ENCODE peak calls at places on chromosomes 12 and 14, in nine cellular contexts. O is lung; A is esophagus squamous epithelium; W is HFF-Myc; B is transverse colon; G is glutamatergic neuron; V is lower leg skin; P is brain microvascular endothelial cell; M is CD4-positive, alpha-beta T cell. E is an unnamed sample.

GRCh38 chr14:58650857-58651256 is 13.1 kb downstream of the DACT1 start:
- DNase-seq in V (no peak), P (no peak), M (no peak), G (no peak), B (no peak), A (no peak), W (no peak), O (no peak), E (no peak)

GRCh38 chr14:74816124-74816523 is 53.0 kb downstream of the YLPM1 start:
- DNase-seq in A (no peak), G (no peak), W (no peak), M (no peak), V (no peak), P (no peak), B (no peak), O (no peak), E (no peak)

GRCh38 chr12:3233813-3234212 is 156.6 kb downstream of the TSPAN9 start:
- DNase-seq in G (no peak), W (no peak), A (no peak), P (no peak), O (no peak), V (no peak), B (no peak), M (no peak), E (no peak)

GRCh38 chr14:91742956-91743653 is 11.2 kb upstream of the CATSPERB start:
- DNase-seq in M (no peak), G (no peak), A (no peak), W (no peak), V (no peak), O (no peak), B (no peak), P (no peak), E (no peak)

GRCh38 chr12:6276936-6277615 is 33.4 kb upstream of the PLEKHG6 start:
- DNase-seq in V (no peak), P (no peak), G (no peak), M (no peak), B (peak; percentile 43), W (no peak), A (no peak), O (no peak), E (no peak)

GRCh38 chr12:39392154-39392925 is 50.6 kb downstream of the KIF21A start:
- DNase-seq in V (no peak), B (peak; percentile 15), P (no peak), A (no peak), W (no peak), O (no peak), M (no peak), G (no peak), E (no peak)

GRCh38 chr12:127560041-127560478 is 706.9 kb upstream of the TMEM132C start:
- DNase-seq in V (no peak), W (no peak), M (no peak), A (no peak), O (no peak), B (no peak), P (no peak), G (no peak), E (no peak)

GRCh38 chr12:28209782-28210181 is 19.5 kb downstream of the CCDC91 start:
- DNase-seq in B (no peak), W (no peak), P (no peak), A (no peak), M (no peak), O (no peak), G (no peak), V (no peak), E (no peak)

GRCh38 chr12:67702136-67702535 is 53.6 kb downstream of the DYRK2 start:
- DNase-seq in B (no peak), M (no peak), O (no peak), V (no peak), W (no peak), G (no peak), P (no peak), A (no peak), E (no peak)

GRCh38 chr12:118103231-118103600 is 595 bp downstream of the VSIG10 start:
- DNase-seq in A (no peak), B (peak; percentile 31), P (no peak), M (no peak), O (no peak), G (peak; percentile 51), W (no peak), V (no peak), E (no peak)

GRCh38 chr12:7934153-7934552 is 1.8 kb downstream of the SLC2A3 start:
- DNase-seq in G (no peak), P (no peak), B (no peak), W (no peak), M (no peak), V (no peak), A (no peak), O (no peak), E (no peak)

GRCh38 chr12:52837781-52838736 is 3.9 kb upstream of the KRT79 start:
- DNase-seq in O (no peak), P (peak; percentile 35), B (no peak), A (no peak), M (no peak), W (no peak), V (no peak), G (no peak), E (no peak)

GRCh38 chr12:102876883-102877282 is 40.2 kb downstream of the PAH start:
- DNase-seq in O (no peak), P (no peak), A (no peak), B (no peak), G (peak; percentile 54), W (no peak), M (no peak), V (no peak), E (no peak)
- TF ChIP-seq CTCF in O (no peak), P (no peak), A (no peak), B (no peak), G (peak; percentile 29), W (peak; percentile 12), M (no peak), V (no peak), E (no peak)

DNA sequence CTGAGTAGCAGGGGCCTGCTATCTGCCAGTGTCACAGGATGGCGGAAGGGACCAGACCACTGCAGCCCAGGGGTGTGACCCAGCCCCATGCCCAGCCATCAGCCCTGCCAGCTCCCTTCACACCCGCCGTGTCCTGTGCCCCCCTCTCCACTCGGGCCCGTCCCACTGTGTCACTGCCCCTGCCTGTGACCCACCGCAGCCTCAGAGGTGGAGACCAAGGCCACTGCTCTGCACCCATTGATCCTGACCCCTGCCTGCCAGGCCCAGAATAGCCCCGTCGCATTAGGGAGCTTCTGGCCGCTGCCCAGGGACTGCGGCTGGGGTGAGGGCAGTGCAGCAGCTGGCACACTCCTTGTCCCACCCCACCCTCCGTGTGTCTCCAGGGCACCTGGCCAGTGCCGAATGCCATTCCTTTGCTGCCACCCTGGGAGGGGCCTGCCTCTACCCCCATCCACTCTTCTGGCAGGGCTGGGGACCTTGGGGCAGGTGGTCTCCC is 2.1 kb upstream of the CRIP2 start:
- DNase-seq in W (no peak), V (no peak), P (no peak), B (no peak), M (no peak), A (no peak), G (no peak), O (no peak), E (no peak)
- TF ChIP-seq CTCF in W (no peak), V (no peak), P (no peak), B (no peak), M (no peak), A (no peak), G (no peak), O (no peak), E (no peak)

GRCh38 chr14:52148371-52148770 is 79.5 kb upstream of the NID2 start:
- DNase-seq in W (no peak), O (no peak), B (no peak), V (no peak), A (no peak), G (no peak), P (no peak), M (no peak), E (no peak)

GRCh38 chr14:52142504-52142903 is 73.6 kb upstream of the NID2 start:
- DNase-seq in V (no peak), G (no peak), W (no peak), O (no peak), M (no peak), P (no peak), B (no peak), A (no peak), E (no peak)

GRCh38 chr14:52150162-52150561 is 81.3 kb upstream of the NID2 start:
- DNase-seq in V (no peak), B (no peak), G (no peak), P (no peak), W (no peak), O (no peak), A (no peak), M (no peak), E (no peak)

GRCh38 chr14:52146504-52146903 is 77.6 kb upstream of the NID2 start:
- DNase-seq in M (no peak), B (no peak), A (no peak), G (no peak), P (no peak), O (no peak), W (no peak), V (no peak), E (no peak)
- TF ChIP-seq CTCF in M (no peak), B (no peak), A (no peak), G (no peak), P (peak; percentile 34), O (no peak), W (no peak), V (no peak), E (no peak)

DNA sequence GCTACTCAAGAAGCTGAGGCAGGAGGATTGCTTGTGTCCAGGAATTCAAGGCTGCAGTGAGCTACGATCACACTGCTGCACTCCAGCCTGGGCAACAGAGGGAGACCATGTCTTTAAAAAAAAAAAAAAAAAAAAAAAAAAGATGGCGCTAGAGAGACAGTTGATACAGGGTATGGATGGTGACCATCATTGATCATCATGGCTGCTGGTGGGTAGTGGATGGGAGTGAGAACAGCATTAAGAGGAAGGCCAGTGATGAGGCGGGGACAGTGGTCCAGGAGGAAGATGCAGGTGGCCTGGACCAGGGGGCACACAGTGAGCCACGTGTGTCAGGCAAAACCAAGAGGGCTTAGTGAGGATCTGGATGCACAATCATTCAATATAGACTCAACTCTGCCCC is 26.8 kb upstream of the MAP1LC3B2 start:
- DNase-seq in B (no peak), A (no peak), O (no peak), V (no peak), P (no peak), M (no peak), W (no peak), G (no peak), E (no peak)
- TF ChIP-seq CTCF in B (no peak), A (no peak), O (no peak), V (no peak), P (no peak), M (no peak), W (no peak), G (no peak), E (no peak)

GRCh38 chr12:114166360-114166759 is 200.2 kb upstream of the RBM19 start:
- DNase-seq in V (no peak), O (no peak), M (no peak), P (no peak), G (peak; percentile 61), W (peak; percentile 50), A (no peak), B (no peak), E (no peak)
- TF ChIP-seq CTCF in V (no peak), O (peak; percentile 18), M (no peak), P (no peak), G (peak; percentile 75), W (peak; percentile 71), A (no peak), B (peak; percentile 7), E (peak; percentile 22)

E was measured in AG04449.